ENCODE peak calls at places on chromosomes 4 and X, in five cellular contexts. I is kidney, U is osteocyte, N is fibroblast of lung, Y is uterus. P is an unnamed sample.

GRCh38 chr4:35151816-35152572 is 1092.3 kb downstream of the ARAP2 start:
- DNase-seq in U (no peak), N (no peak), Y (no peak), I (no peak), P (no peak)

GRCh38 chr4:184688447-184688846 is 38.9 kb downstream of the PRIMPOL start:
- DNase-seq in I (no peak), U (no peak), Y (no peak), N (peak; percentile 68), P (peak; percentile 69)

GRCh38 chr4:112753333-112753732 is 116.4 kb downstream of the LARP7 start:
- DNase-seq in I (no peak), N (no peak), Y (no peak), U (no peak), P (no peak)

GRCh38 chr4:104747635-104748034 is 252.9 kb upstream of the CXXC4 start:
- DNase-seq in N (peak; percentile 17), I (no peak), Y (no peak), U (no peak), P (no peak)

GRCh38 chrX:53195401-53195800 is 29.6 kb downstream of the KDM5C start:
- DNase-seq in I (no peak), Y (no peak), N (no peak), U (no peak), P (no peak)

GRCh38 chrX:130746709-130747347 is 156.2 kb downstream of the ENOX2 start:
- DNase-seq in N (no peak), Y (no peak), I (no peak), U (no peak), P (no peak)

GRCh38 chr4:101667348-101667747 is 123.2 kb upstream of the BANK1 start:
- DNase-seq in Y (no peak), N (peak; percentile 3), I (no peak), U (no peak), P (no peak)

GRCh38 chr4:157961591-157961990 is 211.2 kb downstream of the GASK1B start:
- DNase-seq in U (no peak), Y (no peak), N (no peak), I (no peak), P (no peak)

DNA sequence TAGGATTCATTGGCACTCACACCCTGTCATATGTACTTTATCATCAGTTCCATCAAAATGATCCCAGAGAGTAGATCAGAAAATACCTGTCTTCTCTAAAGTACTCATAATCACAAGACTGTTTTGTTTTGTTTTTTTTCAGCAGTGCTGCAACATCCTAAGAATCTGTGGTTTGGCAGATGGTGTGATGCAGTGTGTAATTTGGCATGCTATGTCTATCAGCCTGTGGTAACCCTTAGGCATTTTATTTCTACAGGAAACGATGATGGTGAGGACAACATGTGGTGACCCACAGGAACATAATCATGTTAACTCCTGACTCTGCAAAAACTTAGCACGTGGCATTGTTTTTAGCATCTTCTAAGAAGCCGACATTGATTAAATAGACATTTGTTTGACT is 2528.3 kb downstream of the ARAP2 start:
- DNase-seq in U (no peak), N (peak; percentile 64), I (no peak), Y (no peak), P (no peak)
- TF ChIP-seq CTCF in U (no peak), N (no peak), I (no peak), Y (no peak), P (no peak)

GRCh38 chrX:653316-653715 is 22.7 kb downstream of the SHOX start:
- DNase-seq in U (no peak), I (no peak), N (no peak), Y (no peak), P (no peak)
- TF ChIP-seq CTCF in U (no peak), I (no peak), N (no peak), Y (no peak), P (no peak)

GRCh38 chr4:26150948-26151347 is 169.9 kb upstream of the RBPJ start:
- DNase-seq in N (peak; percentile 72), Y (no peak), U (no peak), I (no peak), P (no peak)
- TF ChIP-seq CTCF in N (no peak), Y (no peak), U (no peak), I (no peak), P (no peak)

GRCh38 chrX:16472345-16472744 is 177.6 kb upstream of the S100G start:
- DNase-seq in Y (no peak), I (no peak), N (no peak), U (no peak), P (no peak)

GRCh38 chrX:16466640-16467432 is 183.1 kb upstream of the S100G start:
- DNase-seq in N (no peak), I (no peak), U (no peak), Y (no peak), P (peak; percentile 8)

GRCh38 chrX:16474511-16474910 is 175.4 kb upstream of the S100G start:
- DNase-seq in I (no peak), U (no peak), Y (no peak), N (no peak), P (no peak)

GRCh38 chrX:16465081-16465876 is 184.7 kb upstream of the S100G start:
- DNase-seq in N (no peak), U (no peak), Y (no peak), I (no peak), P (no peak)

DNA sequence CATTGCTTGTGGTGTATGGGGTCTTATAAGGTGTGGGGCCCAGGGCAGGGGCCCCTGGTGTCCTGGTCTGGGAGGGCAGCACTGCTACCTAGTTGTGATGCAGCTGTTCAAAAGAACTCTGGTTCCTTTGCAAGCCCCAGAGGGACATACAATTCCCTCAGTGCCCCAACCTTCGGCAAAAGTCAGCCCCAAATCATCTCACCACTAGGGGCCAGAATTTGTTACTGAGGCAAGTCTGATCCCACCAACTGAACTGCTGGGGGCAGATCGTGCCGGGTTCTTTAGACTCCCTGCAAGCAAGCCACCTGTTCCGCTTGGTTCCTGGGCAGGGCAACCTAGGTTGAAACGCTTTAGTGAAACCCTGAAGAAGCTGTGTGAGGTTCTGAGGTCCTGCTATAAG is 180.1 kb upstream of the S100G start:
- DNase-seq in Y (no peak), I (no peak), U (no peak), N (no peak), P (no peak)
- TF ChIP-seq CTCF in Y (no peak), I (no peak), U (no peak), N (no peak), P (no peak)